ENCODE peak calls at places on chromosomes 6 and 20, in four cellular contexts. U, X, P and T are unnamed samples. For H4K20me1, the result is how much of the 10 kb centered on the place peaks cover.

GRCh38 chr6:136923116-136923953 is 1.2 kb downstream of the SLC35D3 start:
- DNase-seq in U (no peak), X (no peak), P (no peak), T (peak)

GRCh38 chr6:107806675-107807074 is 17.4 kb downstream of the SCML4 start:
- DNase-seq in U (no peak), X (no peak), P (no peak), T (no peak)

GRCh38 chr6:15864033-15864707 is 201.3 kb upstream of the DTNBP1 start:
- DNase-seq in U (no peak), X (no peak), P (no peak), T (no peak)

GRCh38 chr6:37819802-37820712 is 530 bp downstream of the ZFAND3 start:
- DNase-seq in U (peak), X (peak), P (peak), T (peak)

GRCh38 chr20:17617868-17618672 is 48.2 kb downstream of the DSTN start:
- DNase-seq in U (no peak), X (no peak), P (no peak), T (no peak)

GRCh38 chr20:32477594-32478512 is 107.3 kb downstream of the NOL4L start:
- DNase-seq in U (no peak), X (no peak), P (no peak), T (peak)

GRCh38 chr6:169286961-169287360 is 33.3 kb upstream of the THBS2 start:
- DNase-seq in U (no peak), X (no peak), P (no peak), T (no peak)

GRCh38 chr6:35491558-35492541 is 5.0 kb downstream of the TEAD3 start:
- DNase-seq in U (no peak), X (no peak), P (peak), T (peak)

GRCh38 chr6:143514996-143515760 is 3.7 kb upstream of the FUCA2 start:
- DNase-seq in U (no peak), X (no peak), P (peak), T (no peak)

GRCh38 chr20:24584538-24585356 is 115.3 kb downstream of the SYNDIG1 start:
- DNase-seq in U (no peak), X (no peak), P (peak), T (no peak)

GRCh38 chr20:55446301-55446700 is 559.0 kb downstream of the CBLN4 start:
- DNase-seq in U (no peak), X (no peak), P (no peak), T (no peak)

GRCh38 chr6:151082079-151082478 is 157.7 kb upstream of the AKAP12 start:
- DNase-seq in U (no peak), X (no peak), P (no peak), T (no peak)

GRCh38 chr20:57609086-57609841 is 11.0 kb downstream of the ZBP1 start:
- DNase-seq in U (no peak), X (no peak), P (no peak), T (no peak)

GRCh38 chr20:21719592-21720214 is 14.2 kb downstream of the PAX1 start:
- DNase-seq in U (peak), X (peak), P (peak), T (peak)

GRCh38 chr6:1767481-1768246 is 157.9 kb downstream of the FOXC1 start:
- DNase-seq in U (no peak), X (peak), P (peak), T (peak)

GRCh38 chr6:136503303-136503702 is 46.9 kb downstream of the MAP7 start:
- DNase-seq in U (no peak), X (no peak), P (no peak), T (no peak)

GRCh38 chr6:15425947-15426346 is 180.1 kb downstream of the JARID2 start:
- DNase-seq in U (no peak), X (no peak), P (no peak), T (no peak)

GRCh38 chr6:109001554-109001953 is 93.1 kb downstream of the SESN1 start:
- DNase-seq in U (no peak), X (no peak), P (no peak), T (no peak)

GRCh38 chr20:20480126-20480525 is 112.2 kb downstream of the INSM1 start:
- DNase-seq in U (no peak), X (no peak), P (no peak), T (no peak)

GRCh38 chr6:141539617-141540016 is 593.1 kb upstream of the GJE1 start:
- DNase-seq in U (no peak), X (no peak), P (no peak), T (no peak)

GRCh38 chr20:22775256-22775655 is 190.9 kb upstream of the FOXA2 start:
- DNase-seq in U (no peak), X (no peak), P (peak), T (no peak)

GRCh38 chr6:34592208-34592952 is 36.3 kb upstream of the SPDEF start:
- DNase-seq in U (no peak), X (no peak), P (no peak), T (no peak)

GRCh38 chr6:81814365-81815109 is 62.1 kb upstream of the TENT5A start:
- DNase-seq in U (no peak), X (no peak), P (peak), T (no peak)

GRCh38 chr6:100801036-100801435 is 80.1 kb downstream of the ASCC3 start:
- DNase-seq in U (no peak), X (no peak), P (no peak), T (no peak)

GRCh38 chr20:62786100-62786499 is 10.2 kb upstream of the MRGBP start:
- DNase-seq in U (no peak), X (no peak), P (no peak), T (no peak)

GRCh38 chr6:145373826-145374225 is 361.5 kb downstream of the EPM2A start:
- DNase-seq in U (no peak), X (no peak), P (no peak), T (no peak)

GRCh38 chr20:62668441-62669027 is 26.2 kb downstream of the SLCO4A1 start:
- DNase-seq in U (no peak), X (peak), P (peak), T (peak)

GRCh38 chr20:62508641-62509051 is 32.9 kb upstream of the GATA5 start:
- DNase-seq in U (no peak), X (no peak), P (no peak), T (no peak)

GRCh38 chr6:81331526-81331925 is 421.0 kb downstream of the TENT5A start:
- DNase-seq in U (no peak), X (no peak), P (no peak), T (no peak)

GRCh38 chr20:48797275-48797825 is 30.4 kb downstream of the PREX1 start:
- DNase-seq in U (no peak), X (no peak), P (no peak), T (no peak)

GRCh38 chr6:103122766-103123601 is 1729.5 kb downstream of the GRIK2 start:
- DNase-seq in U (no peak), X (peak), P (peak), T (peak)

GRCh38 chr6:161048636-161049035 is 57.1 kb downstream of the MAP3K4 start:
- DNase-seq in U (no peak), X (no peak), P (peak), T (peak)

GRCh38 chr6:135008941-135009290 is 45.7 kb downstream of the HBS1L start:
- DNase-seq in U (no peak), X (no peak), P (no peak), T (no peak)

GRCh38 chr6:169738204-169738971 is 13.0 kb downstream of the DYNLT2 start:
- DNase-seq in U (no peak), X (no peak), P (peak), T (no peak)

GRCh38 chr6:27422651-27423332 is 34.2 kb downstream of the ZNF391 start:
- DNase-seq in U (no peak), X (no peak), P (peak), T (no peak)

GRCh38 chr6:113094781-113095180 is 747.7 kb downstream of the RFPL4B start:
- DNase-seq in U (no peak), X (no peak), P (peak), T (no peak)

GRCh38 chr6:152170313-152170701 is 362.8 kb downstream of the ESR1 start:
- DNase-seq in U (no peak), X (no peak), P (no peak), T (no peak)

GRCh38 chr20:17579369-17580039 is 9.6 kb downstream of the DSTN start:
- DNase-seq in U (no peak), X (no peak), P (no peak), T (no peak)

GRCh38 chr6:56842602-56843475 is 112.1 kb upstream of the BEND6 start:
- DNase-seq in U (no peak), X (peak), P (peak), T (peak)
- H3K27ac ChIP-seq in U (peak), X (peak), P (peak), T (peak)

DNA sequence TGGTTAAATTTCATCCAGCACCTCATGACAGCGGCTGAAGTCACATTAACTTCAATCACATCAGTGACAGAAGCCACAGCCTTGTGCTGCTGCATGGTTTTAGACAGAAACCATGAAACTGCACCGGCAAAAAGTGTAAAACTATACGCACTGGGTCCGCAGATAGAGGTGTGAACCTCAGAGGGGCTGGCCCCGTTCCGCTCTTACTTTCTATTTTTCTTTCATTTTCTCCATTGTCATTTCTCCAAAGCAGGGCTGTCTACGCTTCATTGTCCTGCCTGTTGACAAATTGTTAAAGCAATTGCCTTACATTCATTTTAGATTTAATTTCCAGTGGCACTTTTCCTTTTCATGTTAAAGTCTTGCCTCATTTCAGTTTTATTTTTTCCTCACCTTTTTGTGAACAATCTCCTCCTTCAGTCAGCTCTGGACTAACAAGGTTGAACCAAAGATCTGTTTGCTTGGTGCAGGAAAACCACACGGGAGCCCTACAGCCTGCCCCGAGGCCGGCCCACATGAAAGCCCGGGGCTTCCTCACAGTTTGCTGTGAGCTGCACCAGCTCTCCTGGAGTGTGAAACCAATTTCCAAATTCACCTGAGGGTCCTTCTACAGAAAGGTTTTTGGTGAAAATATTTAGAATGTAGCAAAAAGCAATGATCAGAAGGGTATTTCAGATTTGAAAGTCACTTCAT is 63.7 kb downstream of the PRR18 start:
- DNase-seq in U (peak), X (no peak), P (no peak), T (no peak)
- H2AFZ ChIP-seq in U (peak), X (no peak), P (no peak), T (no peak)

GRCh38 chr6:98836025-98836961 is 1.9 kb downstream of the POU3F2 start:
- DNase-seq in U (no peak), X (no peak), P (no peak), T (no peak)

GRCh38 chr6:98839788-98840361 is 5.5 kb downstream of the POU3F2 start:
- DNase-seq in U (no peak), X (no peak), P (peak), T (peak)

GRCh38 chr6:98838027-98838426 is 3.7 kb downstream of the POU3F2 start:
- DNase-seq in U (no peak), X (no peak), P (no peak), T (no peak)

GRCh38 chr6:98835149-98836024 is 1.0 kb downstream of the POU3F2 start:
- DNase-seq in U (no peak), X (no peak), P (no peak), T (peak)

DNA sequence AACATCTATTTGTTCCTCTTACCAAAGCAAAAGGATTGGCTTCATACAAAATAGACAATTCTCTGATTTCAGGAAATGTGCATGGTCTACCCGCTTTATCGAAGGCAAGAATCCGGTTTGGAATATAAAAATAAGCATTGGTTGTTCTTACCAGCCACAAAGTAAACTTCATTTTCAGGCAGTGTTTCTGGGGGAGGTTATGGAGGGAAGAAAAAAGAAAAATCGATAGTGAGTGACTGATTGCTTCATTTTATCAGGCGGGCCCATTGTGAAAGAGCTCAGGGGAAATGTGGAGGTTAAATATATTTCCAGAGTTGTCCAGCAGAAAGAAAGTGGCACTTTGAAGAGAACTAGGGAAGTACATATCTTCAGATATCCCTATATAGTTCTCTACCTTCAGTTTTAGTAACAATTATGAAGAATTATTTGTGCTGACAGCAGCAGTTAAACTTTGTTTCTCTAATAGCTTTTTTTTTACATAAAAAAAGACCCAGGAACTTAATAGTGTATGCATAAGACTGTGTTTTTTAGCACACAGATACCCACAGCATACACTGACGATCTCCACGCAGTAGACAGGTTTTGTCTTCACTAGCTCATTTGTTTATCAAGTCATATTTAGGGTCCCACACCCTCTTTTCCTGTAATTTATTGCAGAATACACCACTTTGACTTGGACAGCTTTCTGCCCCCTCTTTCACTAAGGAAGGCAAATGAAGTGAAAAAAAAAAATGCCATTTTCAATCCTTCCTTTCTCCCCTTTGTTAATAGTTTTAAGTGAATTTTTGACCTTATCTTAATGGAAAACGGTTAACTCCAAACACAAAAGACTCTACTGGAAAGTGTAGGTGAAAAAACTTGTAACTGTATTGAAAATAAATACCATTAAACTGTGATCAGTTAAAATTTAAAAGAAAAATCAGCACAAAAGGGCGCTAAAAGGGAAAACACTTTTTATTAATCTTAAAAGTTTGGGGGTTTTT is 2.9 kb downstream of the POU3F2 start:
- DNase-seq in U (no peak), X (no peak), P (no peak), T (no peak)
- H4K20me1 ChIP-seq in U (under half), X (under half), P (under half), T (under half)

DNA sequence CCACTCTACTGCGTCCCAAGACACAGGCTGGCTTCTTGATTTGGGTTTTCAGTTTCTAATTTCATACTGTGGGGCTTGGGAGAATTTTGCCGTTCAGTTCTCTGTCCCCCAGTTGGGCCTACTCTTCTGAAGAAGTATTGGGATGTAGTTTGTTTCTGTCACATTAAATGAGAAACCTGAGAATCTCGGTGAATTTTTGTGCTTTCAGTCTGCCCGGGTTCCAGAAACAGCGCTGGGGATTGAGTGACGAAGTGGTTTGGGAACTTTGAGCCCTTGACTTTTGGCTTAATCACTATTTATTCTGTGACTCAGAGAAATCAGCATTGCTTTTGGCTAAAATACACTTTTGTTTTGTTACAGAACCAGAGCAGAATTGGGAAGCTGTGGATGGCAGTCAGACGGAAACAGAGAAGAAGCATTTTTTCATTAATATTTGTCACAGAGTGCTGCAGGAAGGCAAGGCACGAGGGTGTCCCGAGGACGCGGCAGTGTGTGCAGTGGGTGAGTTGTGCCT is 74.0 kb downstream of the IGF2R start:
- DNase-seq in U (no peak), X (no peak), P (peak), T (no peak)
- H3K27ac ChIP-seq in U (no peak), X (no peak), P (peak), T (peak)

DNA sequence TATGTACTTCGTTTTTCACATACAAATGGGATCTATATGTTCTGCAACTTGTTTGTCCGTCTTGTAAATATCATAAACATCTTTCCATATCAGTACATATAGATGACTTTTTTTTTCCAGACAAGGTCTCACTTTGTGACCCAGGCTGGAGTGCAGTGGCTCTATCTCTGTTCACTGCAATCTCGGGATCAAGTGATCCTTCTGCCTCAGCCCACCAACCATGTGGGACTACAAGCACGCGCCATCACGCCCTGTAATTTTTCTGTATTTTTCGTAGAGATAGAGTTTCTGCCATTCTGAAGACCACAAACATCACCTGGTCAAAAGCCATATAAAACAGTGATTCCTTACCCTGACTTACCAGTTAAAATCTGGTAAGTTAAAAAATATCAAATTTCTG is 37.7 kb upstream of the SYNCRIP start:
- DNase-seq in U (no peak), X (no peak), P (no peak), T (no peak)
- H2AFZ ChIP-seq in U (peak), X (peak), P (peak), T (no peak)

GRCh38 chr20:36477475-36477874 is 63.8 kb upstream of the MYL9 start:
- DNase-seq in U (no peak), X (no peak), P (no peak), T (no peak)
- H4K20me1 ChIP-seq in U (under half), X (under half), P (under half), T (half or more)

GRCh38 chr6:7542065-7542877 is 800 bp downstream of the DSP start:
- DNase-seq in U (no peak), X (peak), P (no peak), T (peak)
- H3K27ac ChIP-seq in U (no peak), X (no peak), P (no peak), T (peak)